ENCODE peak calls at places on chromosomes 13 and 19, in four cellular contexts. Q is AG04450; S is activated CD8-positive, alpha-beta memory T cell treated with anti-CD3 and anti-CD28 coated beads for 1 hour; V is WTC11. E is an unnamed sample.

GRCh38 chr19:38375098-38375493 is 725 bp downstream of the PSMD8 start:
- DNase-seq in Q (no peak), S (no peak), V (no peak), E (no peak)

GRCh38 chr13:101572456-101572855 is 120.0 kb downstream of the ITGBL1 start:
- DNase-seq in Q (no peak), S (no peak), V (no peak), E (no peak)

GRCh38 chr19:35052599-35053190 is 11.2 kb downstream of the HPN start:
- DNase-seq in Q (no peak), S (no peak), V (no peak), E (no peak)

GRCh38 chr19:54393381-54393780 is 21.9 kb upstream of the TTYH1 start:
- DNase-seq in Q (no peak), S (no peak), V (no peak), E (no peak)

GRCh38 chr19:51366999-51367564 is 894 bp upstream of the ETFB start:
- DNase-seq in Q (no peak), S (no peak), V (peak; percentile 25), E (no peak)

GRCh38 chr13:43346427-43346826 is 323.0 kb downstream of the DNAJC15 start:
- DNase-seq in Q (no peak), S (no peak), V (no peak), E (no peak)

GRCh38 chr13:97140611-97141010 is 81.5 kb upstream of the MBNL2 start:
- DNase-seq in Q (no peak), S (no peak), V (no peak), E (no peak)

GRCh38 chr19:17075860-17076538 is 422 bp downstream of the MYO9B start:
- DNase-seq in Q (no peak), S (peak; percentile 27), V (no peak), E (no peak)

GRCh38 chr13:92656103-92656502 is 570.5 kb upstream of the GPC6 start:
- DNase-seq in Q (no peak), S (no peak), V (no peak), E (no peak)

GRCh38 chr13:112702341-112702982 is 12.6 kb downstream of the ATP11A start:
- DNase-seq in Q (no peak), S (no peak), V (peak; percentile 29), E (no peak)

GRCh38 chr19:4368128-4368820 is 24.9 kb downstream of the MPND start:
- DNase-seq in Q (no peak), S (no peak), V (no peak), E (no peak)

GRCh38 chr19:3359850-3360493 is 6.4 kb upstream of the NFIC start:
- DNase-seq in Q (no peak), S (no peak), V (no peak), E (no peak)

GRCh38 chr13:48564046-48564445 is 31.2 kb upstream of the RCBTB2 start:
- DNase-seq in Q (no peak), S (no peak), V (no peak), E (no peak)

GRCh38 chr13:99380921-99381645 is 73.9 kb upstream of the GPR183 start:
- DNase-seq in Q (no peak), S (no peak), V (no peak), E (no peak)

GRCh38 chr13:51550151-51550550 is 34.1 kb upstream of the WDFY2 start:
- DNase-seq in Q (no peak), S (no peak), V (no peak), E (no peak)

GRCh38 chr13:94917814-94918213 is 205.5 kb upstream of the SOX21 start:
- DNase-seq in Q (no peak), S (no peak), V (peak; percentile 23), E (no peak)

GRCh38 chr13:41613984-41614581 is 156.7 kb downstream of the RGCC start:
- DNase-seq in Q (peak; percentile 90), S (no peak), V (no peak), E (no peak)

GRCh38 chr13:33787051-33787591 is 30.8 kb upstream of the RFC3 start:
- DNase-seq in Q (no peak), S (no peak), V (no peak), E (no peak)

GRCh38 chr19:31354316-31354715 is 5.1 kb upstream of the TSHZ3 start:
- DNase-seq in Q (no peak), S (no peak), V (no peak), E (no peak)

GRCh38 chr19:10712041-10712440 is 5.8 kb upstream of the DNM2 start:
- DNase-seq in Q (no peak), S (no peak), V (peak; percentile 62), E (no peak)

GRCh38 chr13:102400619-102401125 is 1.2 kb downstream of the FGF14 start:
- DNase-seq in Q (no peak), S (no peak), V (peak; percentile 32), E (no peak)

GRCh38 chr19:3508771-3509535 is 2.8 kb downstream of the FZR1 start:
- DNase-seq in Q (no peak), S (no peak), V (no peak), E (no peak)

GRCh38 chr13:21034602-21035190 is 26.7 kb downstream of the LATS2 start:
- DNase-seq in Q (no peak), S (no peak), V (peak; percentile 30), E (no peak)

GRCh38 chr13:29137995-29138394 is 317.9 kb downstream of the MTUS2 start:
- DNase-seq in Q (no peak), S (no peak), V (no peak), E (no peak)